ENCODE peak calls at places on chromosome 17, in four cellular contexts. K is Peyer's patch, J is cardiac fibroblast, F is T-helper 2 cell. L is an unnamed sample.

GRCh38 chr17:21085707-21086106 is 41.1 kb upstream of the DHRS7B start:
- DNase-seq in J (no peak), F (no peak), K (no peak), L (no peak)

GRCh38 chr17:79810138-79811027 is 13.5 kb upstream of the CBX8 start:
- DNase-seq in F (peak), K (peak), J (peak), L (peak)

GRCh38 chr17:83084621-83085056 is 5.2 kb downstream of the METRNL start:
- DNase-seq in F (no peak), J (no peak), K (peak), L (no peak)

GRCh38 chr17:10735821-10736220 is 6.0 kb upstream of the TMEM220 start:
- DNase-seq in F (no peak), J (no peak), K (no peak), L (no peak)

GRCh38 chr17:77100009-77100408 is 40.8 kb upstream of the SEC14L1 start:
- DNase-seq in F (no peak), K (no peak), J (no peak), L (no peak)

GRCh38 chr17:62101090-62101489 is 36.0 kb upstream of the MED13 start:
- DNase-seq in F (no peak), J (no peak), K (no peak), L (peak)

GRCh38 chr17:32609085-32609484 is 122.3 kb downstream of the CDK5R1 start:
- DNase-seq in J (no peak), F (peak), K (no peak), L (no peak)

GRCh38 chr17:81084691-81085419 is 49.9 kb downstream of the BAIAP2 start:
- DNase-seq in F (no peak), K (no peak), J (no peak), L (no peak)

GRCh38 chr17:72387487-72387886 is 266.7 kb downstream of the SOX9 start:
- DNase-seq in F (no peak), K (no peak), J (peak), L (no peak)

GRCh38 chr17:78127888-78128615 is 503 bp downstream of the TMC6 start:
- DNase-seq in J (no peak), F (no peak), K (peak), L (no peak)

GRCh38 chr17:43533699-43534098 is 12.4 kb downstream of the ETV4 start:
- DNase-seq in J (no peak), F (no peak), K (no peak), L (no peak)

GRCh38 chr17:75848523-75849303 is 4.5 kb upstream of the UNC13D start:
- DNase-seq in F (peak), K (peak), J (peak), L (peak)

GRCh38 chr17:37483311-37484039 is 6.2 kb upstream of the DUSP14 start:
- DNase-seq in K (no peak), J (peak), F (no peak), L (no peak)

GRCh38 chr17:30824002-30824355 is 513 bp downstream of the CRLF3 start:
- DNase-seq in F (peak), K (no peak), J (no peak), L (peak)

GRCh38 chr17:75695830-75696271 is 25.4 kb upstream of the ITGB4 start:
- DNase-seq in K (peak), J (no peak), F (no peak), L (no peak)

GRCh38 chr17:56598471-56598870 is 5.0 kb downstream of the NOG start:
- DNase-seq in J (no peak), K (no peak), F (no peak), L (peak)

GRCh38 chr17:68749742-68750562 is 148.8 kb upstream of the FAM20A start:
- DNase-seq in J (peak), F (no peak), K (no peak), L (peak)

GRCh38 chr17:29561541-29562517 is 5.0 kb downstream of the ABHD15 start:
- DNase-seq in F (peak), K (no peak), J (peak), L (no peak)

GRCh38 chr17:30290696-30291570 is 811 bp downstream of the BLMH start:
- DNase-seq in K (peak), J (peak), F (peak), L (peak)

GRCh38 chr17:79026345-79027273 is 2.6 kb downstream of the C1QTNF1 start:
- DNase-seq in J (peak), K (peak), F (no peak), L (no peak)

GRCh38 chr17:2936771-2937321 is 126.6 kb downstream of the OR1D5 start:
- DNase-seq in F (no peak), J (no peak), K (no peak), L (no peak)

GRCh38 chr17:66494023-66494803 is 191.8 kb downstream of the PRKCA start:
- DNase-seq in K (no peak), F (no peak), J (peak), L (peak)

GRCh38 chr17:80124351-80124981 is 22.5 kb downstream of the EIF4A3 start:
- DNase-seq in K (no peak), J (peak), F (no peak), L (peak)

GRCh38 chr17:30093463-30094147 is 23.0 kb upstream of the NSRP1 start:
- DNase-seq in J (peak), F (peak), K (no peak), L (peak)

GRCh38 chr17:28703552-28704218 is 8.0 kb downstream of the PROCA1 start:
- DNase-seq in F (no peak), J (no peak), K (no peak), L (no peak)

GRCh38 chr17:54948380-54948779 is 20.1 kb downstream of the COX11 start:
- DNase-seq in F (no peak), K (no peak), J (peak), L (no peak)

GRCh38 chr17:44307387-44308186 is 814 bp upstream of the RUNDC3A start:
- DNase-seq in F (no peak), J (peak), K (no peak), L (peak)

GRCh38 chr17:41551370-41551769 is 20.5 kb downstream of the KRT9 start:
- DNase-seq in K (no peak), J (peak), F (no peak), L (no peak)

GRCh38 chr17:63399856-63400255 is 46.2 kb downstream of the CYB561 start:
- DNase-seq in F (no peak), K (no peak), J (peak), L (no peak)